ENCODE peak calls at places on chromosomes 7 and 10, in six cellular contexts. F, N, S, R, G and C are unnamed samples.

GRCh38 chr10:99661370-99661749 is 2.1 kb downstream of the ENTPD7 start:
- DNase-seq in F (no peak), N (no peak), S (no peak), R (no peak), G (no peak), C (no peak)

GRCh38 chr7:30925117-30925516 is 13.5 kb downstream of the AQP1 start:
- DNase-seq in F (no peak), N (no peak), S (peak), R (no peak), G (no peak), C (no peak)

GRCh38 chr10:72310241-72310633 is 36.5 kb downstream of the DDIT4 start:
- DNase-seq in F (no peak), N (no peak), S (no peak), R (no peak), G (no peak), C (no peak)

GRCh38 chr7:94655884-94656657 is at the start of gene SGCE:
- DNase-seq in F (peak), N (peak), S (peak), R (peak), G (peak), C (peak)

GRCh38 chr10:132448248-132448731 is 51.3 kb downstream of the PWWP2B start:
- DNase-seq in F (peak), N (peak), S (peak), R (no peak), G (peak), C (no peak)

GRCh38 chr10:123974406-123974805 is 82.8 kb upstream of the CPXM2 start:
- DNase-seq in F (no peak), N (no peak), S (no peak), R (no peak), G (no peak), C (no peak)

GRCh38 chr7:17408245-17408903 is 109.9 kb downstream of the AHR start:
- DNase-seq in F (peak), N (peak), S (peak), R (no peak), G (no peak), C (peak)

GRCh38 chr7:30154111-30154587 is 19.4 kb downstream of the MTURN start:
- DNase-seq in F (no peak), N (no peak), S (no peak), R (no peak), G (no peak), C (no peak)

GRCh38 chr7:91918356-91918755 is 22.3 kb upstream of the AKAP9 start:
- DNase-seq in F (no peak), N (no peak), S (no peak), R (no peak), G (no peak), C (no peak)

GRCh38 chr7:12297709-12298108 is 86.6 kb downstream of the TMEM106B start:
- DNase-seq in F (no peak), N (no peak), S (no peak), R (no peak), G (no peak), C (no peak)

GRCh38 chr10:87660484-87661133 is 931 bp downstream of the PAPSS2 start:
- DNase-seq in F (peak), N (peak), S (peak), R (peak), G (no peak), C (no peak)

GRCh38 chr7:46257766-46258448 is 336.8 kb upstream of the IGFBP3 start:
- DNase-seq in F (no peak), N (no peak), S (no peak), R (no peak), G (no peak), C (no peak)

GRCh38 chr7:151080522-151081169 is at the start of gene FASTK:
- DNase-seq in F (peak), N (peak), S (peak), R (peak), G (no peak), C (peak)

GRCh38 chr10:6280291-6280690 is 77.6 kb downstream of the PFKFB3 start:
- DNase-seq in F (no peak), N (no peak), S (no peak), R (no peak), G (no peak), C (no peak)
- TF ChIP-seq POLR2A in F (no peak), N (no peak), S (no peak), R (no peak), G (no peak), C (no peak)

GRCh38 chr10:103276251-103276936 is 544 bp upstream of the INA start:
- DNase-seq in F (no peak), N (no peak), S (no peak), R (no peak), G (no peak), C (no peak)

GRCh38 chr10:103278862-103279298 is 1.9 kb downstream of the INA start:
- DNase-seq in F (peak), N (peak), S (peak), R (peak), G (no peak), C (no peak)

GRCh38 chr10:103278424-103278823 is 1.5 kb downstream of the INA start:
- DNase-seq in F (no peak), N (no peak), S (no peak), R (no peak), G (no peak), C (no peak)

GRCh38 chr10:103277713-103278299 is 868 bp downstream of the INA start:
- DNase-seq in F (no peak), N (no peak), S (no peak), R (no peak), G (no peak), C (no peak)

DNA sequence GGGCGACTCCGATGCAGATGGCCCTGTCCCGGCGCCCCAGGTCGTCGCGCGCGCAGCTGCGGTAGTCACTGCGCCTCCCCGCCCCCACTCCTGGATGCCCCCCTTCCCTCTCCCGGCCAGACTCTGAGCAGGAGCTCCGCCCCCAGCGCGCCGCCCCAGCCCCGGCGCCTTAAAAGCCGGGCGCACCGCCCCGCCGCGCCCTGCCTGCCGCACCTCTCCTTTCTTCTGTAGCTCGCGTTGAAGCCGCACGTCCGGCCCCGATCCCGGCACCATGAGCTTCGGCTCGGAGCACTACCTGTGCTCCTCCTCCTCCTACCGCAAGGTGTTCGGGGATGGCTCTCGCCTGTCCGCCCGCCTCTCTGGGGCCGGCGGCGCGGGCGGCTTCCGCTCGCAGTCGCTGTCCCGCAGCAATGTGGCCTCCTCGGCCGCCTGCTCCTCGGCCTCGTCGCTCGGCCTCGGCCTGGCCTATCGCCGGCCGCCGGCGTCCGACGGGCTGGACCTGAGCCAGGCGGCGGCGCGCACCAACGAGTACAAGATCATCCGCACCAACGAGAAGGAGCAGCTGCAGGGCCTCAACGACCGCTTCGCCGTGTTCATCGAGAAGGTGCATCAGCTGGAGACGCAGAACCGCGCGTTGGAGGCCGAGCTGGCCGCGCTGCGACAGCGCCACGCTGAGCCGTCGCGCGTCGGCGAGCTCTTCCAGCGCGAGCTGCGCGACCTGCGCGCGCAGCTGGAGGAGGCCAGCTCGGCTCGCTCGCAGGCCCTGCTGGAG is at the start of gene INA:
- DNase-seq in F (peak), N (no peak), S (no peak), R (no peak), G (no peak), C (no peak)
- TF ChIP-seq CTCF in F (no peak), N (no peak), S (no peak), R (no peak), G (no peak), C (no peak)

GRCh38 chr7:127812540-127812939 is 160.5 kb downstream of the SND1 start:
- DNase-seq in F (no peak), N (no peak), S (no peak), R (no peak), G (no peak), C (no peak)
- TF ChIP-seq POLR2A in F (no peak), N (no peak), S (no peak), R (no peak), G (no peak), C (no peak)

GRCh38 chr7:80918406-80918805 is 445 bp downstream of the SEMA3C start:
- DNase-seq in F (no peak), N (no peak), S (no peak), R (no peak), G (no peak), C (no peak)

GRCh38 chr7:80921130-80921529 is 2.3 kb upstream of the SEMA3C start:
- DNase-seq in F (no peak), N (no peak), S (no peak), R (no peak), G (no peak), C (no peak)

GRCh38 chr7:80918909-80919721 is at the start of gene SEMA3C:
- DNase-seq in F (peak), N (peak), S (peak), R (peak), G (no peak), C (peak)

GRCh38 chr7:80922254-80923049 is 3.6 kb upstream of the SEMA3C start:
- DNase-seq in F (peak), N (peak), S (peak), R (no peak), G (no peak), C (no peak)

DNA sequence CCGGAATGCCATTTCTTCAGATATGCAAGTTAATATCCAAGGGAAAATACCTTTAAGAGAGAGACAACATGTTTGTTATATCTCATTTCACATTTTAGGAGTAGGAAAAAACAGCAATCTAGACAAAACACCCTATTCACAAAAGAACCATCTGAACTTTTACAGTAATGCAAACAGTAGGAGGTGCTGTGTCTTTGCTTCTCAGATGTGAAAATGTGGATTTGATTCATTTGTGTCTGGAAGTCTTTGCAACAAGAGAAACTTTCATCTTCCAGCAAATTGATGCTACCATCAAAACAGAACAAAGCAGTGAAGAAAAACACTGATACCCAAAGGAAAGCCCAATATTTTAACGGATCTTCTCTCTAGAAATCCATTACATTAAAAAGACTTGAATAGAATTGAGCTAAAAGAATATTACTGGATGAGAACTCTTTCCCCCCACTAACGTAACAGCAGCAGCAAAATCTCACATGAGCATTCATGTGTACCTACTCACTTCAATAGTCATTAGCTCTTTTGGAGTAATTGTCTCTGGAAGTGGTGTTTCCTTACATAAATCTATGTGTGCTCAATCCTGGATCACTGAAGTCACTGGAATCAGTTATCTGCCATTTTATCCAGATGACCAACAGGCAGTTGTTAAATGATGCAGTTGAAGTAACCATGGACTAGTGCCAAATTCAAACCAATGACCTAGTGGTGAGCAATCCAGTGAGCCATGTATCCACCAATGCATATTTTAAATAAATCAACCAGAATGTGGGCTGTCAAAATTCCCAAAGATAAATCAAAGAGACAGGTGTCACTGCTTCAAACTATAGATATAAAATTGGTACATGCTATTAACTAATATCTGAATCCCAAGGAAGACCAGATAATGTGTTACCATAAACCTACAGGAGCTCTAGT is 1.8 kb downstream of the SEMA3C start:
- DNase-seq in F (no peak), N (no peak), S (no peak), R (no peak), G (no peak), C (no peak)
- TF ChIP-seq CTCF in F (peak), N (peak), S (peak), R (peak), G (peak), C (peak)

DNA sequence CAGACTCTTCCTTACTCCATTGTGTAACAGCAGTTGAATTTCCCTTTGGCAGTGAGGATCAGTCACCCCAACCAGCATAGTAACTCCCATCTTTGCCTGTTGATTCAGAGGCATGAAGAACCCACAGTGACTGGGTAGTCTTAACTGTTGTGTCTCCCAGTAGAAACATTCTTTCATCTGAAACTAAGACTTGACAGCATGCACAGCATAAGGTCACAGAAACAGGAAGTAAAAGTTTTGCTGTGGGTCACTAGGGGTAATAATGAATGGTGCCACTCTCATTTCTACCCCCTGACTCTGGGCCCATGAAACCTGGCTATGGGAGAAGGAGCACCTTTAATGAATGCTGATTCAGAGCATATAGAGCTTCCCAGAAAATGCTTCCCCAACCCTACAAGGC is 8.3 kb upstream of the FRMPD2 start:
- DNase-seq in F (no peak), N (no peak), S (no peak), R (no peak), G (peak), C (no peak)
- TF ChIP-seq POLR2A in F (no peak), N (no peak), S (no peak), R (no peak), G (peak), C (no peak)

DNA sequence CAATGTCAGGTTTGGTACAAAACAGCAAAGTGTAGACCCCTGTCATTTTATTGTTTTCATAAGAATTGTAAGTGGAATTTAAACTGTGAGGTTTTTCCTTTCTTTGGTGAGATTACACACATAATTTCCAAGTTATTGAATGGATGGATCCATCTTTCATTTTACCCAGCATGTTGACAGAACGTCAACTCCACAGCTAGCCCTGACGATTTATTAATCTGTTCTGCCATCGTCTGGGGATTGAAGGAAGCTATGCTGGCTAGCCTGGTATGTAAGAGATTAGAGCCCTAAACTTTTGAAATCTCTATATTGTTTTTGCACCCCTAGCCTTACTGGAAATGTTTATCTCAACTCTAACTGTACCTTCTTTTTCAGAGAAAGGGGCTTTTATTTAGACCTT is 8.6 kb downstream of the WNT16 start:
- DNase-seq in F (no peak), N (no peak), S (no peak), R (no peak), G (no peak), C (no peak)
- TF ChIP-seq CTCF in F (no peak), N (no peak), S (no peak), R (no peak), G (peak), C (no peak)